ENCODE peak calls at places on chromosomes 16 and 17, in seven cellular contexts. A is HepG2, C is tibial nerve, H is sigmoid colon, W is stomach, E is transverse colon, Y is H1. L is an unnamed sample.

GRCh38 chr17:31488982-31489294 is 97.5 kb downstream of the RAB11FIP4 start:
- DNase-seq in E (no peak), Y (no peak), C (no peak), W (peak; percentile 43), H (no peak), A (no peak), L (no peak)

GRCh38 chr16:48353565-48354163 is 31.5 kb downstream of the SIAH1 start:
- DNase-seq in E (peak; percentile 66), Y (peak; percentile 51), C (no peak), A (peak; percentile 78), W (peak; percentile 63), H (peak; percentile 79), L (peak; percentile 48)

GRCh38 chr17:51120357-51120738 is 320 bp downstream of the SPAG9 start:
- DNase-seq in Y (no peak), E (peak; percentile 60), C (no peak), H (peak; percentile 81), A (no peak), W (peak; percentile 59), L (no peak)

GRCh38 chr17:3893003-3893719 is at the start of gene CAMKK1:
- DNase-seq in C (peak; percentile 70), H (peak; percentile 95), E (peak; percentile 94), A (peak; percentile 77), Y (peak; percentile 44), W (peak; percentile 91), L (peak; percentile 88)

GRCh38 chr16:89268987-89269735 is 51.7 kb downstream of the ZNF778 start:
- DNase-seq in Y (no peak), C (no peak), H (no peak), W (no peak), A (no peak), E (no peak), L (peak; percentile 77)

GRCh38 chr17:77772461-77772897 is 186.0 kb upstream of the TNRC6C start:
- DNase-seq in C (peak; percentile 29), E (peak; percentile 69), A (peak; percentile 56), W (peak; percentile 64), H (no peak), Y (peak; percentile 38), L (no peak)

GRCh38 chr17:34386925-34387550 is 24.0 kb upstream of the CCL1 start:
- DNase-seq in A (no peak), E (no peak), C (no peak), Y (no peak), W (no peak), H (no peak), L (no peak)

GRCh38 chr16:69201787-69202186 is 14.8 kb downstream of the SNTB2 start:
- DNase-seq in A (no peak), E (no peak), H (no peak), Y (no peak), W (no peak), C (no peak), L (no peak)

GRCh38 chr17:57548421-57549385 is 196.4 kb downstream of the CCDC182 start:
- DNase-seq in Y (no peak), W (no peak), H (no peak), A (peak; percentile 81), C (no peak), E (no peak), L (peak; percentile 61)

GRCh38 chr17:30290696-30291570 is 811 bp downstream of the BLMH start:
- DNase-seq in A (peak; percentile 35), E (peak; percentile 58), H (peak; percentile 68), W (peak; percentile 50), C (no peak), Y (no peak), L (peak; percentile 18)

GRCh38 chr17:35630530-35631148 is 43.5 kb downstream of the AP2B1 start:
- DNase-seq in H (no peak), A (no peak), Y (no peak), E (no peak), C (no peak), W (no peak), L (no peak)

GRCh38 chr16:88926374-88926990 is 50.5 kb downstream of the CBFA2T3 start:
- DNase-seq in Y (no peak), E (no peak), W (no peak), C (no peak), A (peak; percentile 28), H (no peak), L (no peak)

GRCh38 chr16:49924078-49924477 is 68.2 kb upstream of the ZNF423 start:
- DNase-seq in A (no peak), W (no peak), C (no peak), Y (no peak), E (no peak), H (peak; percentile 47), L (no peak)

GRCh38 chr16:18945233-18945632 is 19.0 kb upstream of the SMG1 start:
- DNase-seq in Y (no peak), H (no peak), C (no peak), W (no peak), E (no peak), A (no peak), L (no peak)

GRCh38 chr16:83704656-83705055 is 103.1 kb upstream of the HSBP1 start:
- DNase-seq in Y (no peak), A (no peak), E (no peak), H (no peak), W (no peak), C (no peak), L (no peak)

GRCh38 chr16:89256651-89257254 is 39.2 kb downstream of the ZNF778 start:
- DNase-seq in A (no peak), C (no peak), H (peak; percentile 75), Y (no peak), E (peak; percentile 75), W (peak; percentile 73), L (peak; percentile 52)

GRCh38 chr16:49496656-49497055 is 123.1 kb downstream of the C16orf78 start:
- DNase-seq in Y (no peak), H (no peak), W (no peak), C (no peak), E (no peak), A (no peak), L (no peak)

GRCh38 chr16:12257926-12258561 is 281.5 kb downstream of the SNX29 start:
- DNase-seq in H (no peak), W (no peak), C (no peak), Y (no peak), E (peak; percentile 77), A (peak; percentile 95), L (no peak)

GRCh38 chr17:5705081-5705875 is 121.0 kb upstream of the NLRP1 start:
- DNase-seq in H (no peak), W (no peak), A (no peak), E (no peak), Y (no peak), C (no peak), L (no peak)

GRCh38 chr17:36933174-36934143 is 3.8 kb upstream of the LHX1 start:
- DNase-seq in W (no peak), A (no peak), Y (no peak), E (no peak), H (no peak), C (no peak), L (no peak)

GRCh38 chr17:36930501-36930900 is 6.8 kb upstream of the LHX1 start:
- DNase-seq in C (no peak), A (no peak), Y (no peak), W (no peak), E (no peak), H (no peak), L (no peak)

GRCh38 chr17:36932383-36933173 is 4.7 kb upstream of the LHX1 start:
- DNase-seq in C (no peak), W (no peak), H (no peak), E (no peak), Y (no peak), A (no peak), L (no peak)

GRCh38 chr17:36931697-36932382 is 5.4 kb upstream of the LHX1 start:
- DNase-seq in C (no peak), E (no peak), W (no peak), H (no peak), A (no peak), Y (no peak), L (no peak)

DNA sequence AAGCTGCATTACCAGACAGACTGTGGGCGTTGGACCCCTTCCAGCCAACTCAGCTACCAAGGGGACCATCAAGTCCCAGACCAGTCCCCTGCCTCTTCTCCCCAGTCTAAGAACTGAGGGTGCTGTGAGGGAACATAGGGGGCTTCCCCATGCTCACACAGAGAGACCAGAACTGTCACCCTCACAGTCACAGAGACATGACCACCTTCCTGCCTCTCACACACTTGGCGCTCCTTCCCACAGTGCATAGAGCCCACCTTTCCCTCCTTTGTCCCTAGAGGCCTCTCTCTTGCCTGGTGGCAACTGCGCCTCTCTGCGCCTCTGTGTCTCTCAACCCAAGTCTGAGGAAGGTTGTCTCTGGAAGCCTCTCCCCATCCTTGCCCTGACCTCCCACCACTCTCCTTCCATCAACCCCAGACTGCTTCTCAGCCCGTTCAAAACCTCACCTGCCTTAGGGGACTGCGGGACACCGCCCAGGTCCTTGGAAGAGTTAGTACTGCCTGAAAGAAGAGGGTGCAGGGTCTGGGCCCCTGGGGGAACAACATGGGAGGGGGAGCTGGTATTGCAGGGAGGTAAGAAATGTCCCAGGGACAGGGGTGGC is 6.1 kb upstream of the LHX1 start:
- DNase-seq in W (no peak), E (no peak), H (no peak), Y (no peak), C (no peak), A (no peak), L (no peak)
- H3K27me3 ChIP-seq in W (peaks cover 59% of the 10 kb centered on the region), E (peaks cover 100% of the 10 kb centered on the region), H (peaks cover 97% of the 10 kb centered on the region), Y (peaks cover 72% of the 10 kb centered on the region), C (peaks cover 5% of the 10 kb centered on the region), A (peaks cover 30% of the 10 kb centered on the region), L (peaks cover 5% of the 10 kb centered on the region)

GRCh38 chr16:17403859-17404545 is 66.8 kb downstream of the XYLT1 start:
- DNase-seq in E (no peak), C (no peak), H (no peak), Y (no peak), A (no peak), W (no peak), L (no peak)
- TF ChIP-seq EP300 in E (no peak), C (no peak), H (no peak), Y (no peak), A (no peak), W (no peak), L (no peak)

DNA sequence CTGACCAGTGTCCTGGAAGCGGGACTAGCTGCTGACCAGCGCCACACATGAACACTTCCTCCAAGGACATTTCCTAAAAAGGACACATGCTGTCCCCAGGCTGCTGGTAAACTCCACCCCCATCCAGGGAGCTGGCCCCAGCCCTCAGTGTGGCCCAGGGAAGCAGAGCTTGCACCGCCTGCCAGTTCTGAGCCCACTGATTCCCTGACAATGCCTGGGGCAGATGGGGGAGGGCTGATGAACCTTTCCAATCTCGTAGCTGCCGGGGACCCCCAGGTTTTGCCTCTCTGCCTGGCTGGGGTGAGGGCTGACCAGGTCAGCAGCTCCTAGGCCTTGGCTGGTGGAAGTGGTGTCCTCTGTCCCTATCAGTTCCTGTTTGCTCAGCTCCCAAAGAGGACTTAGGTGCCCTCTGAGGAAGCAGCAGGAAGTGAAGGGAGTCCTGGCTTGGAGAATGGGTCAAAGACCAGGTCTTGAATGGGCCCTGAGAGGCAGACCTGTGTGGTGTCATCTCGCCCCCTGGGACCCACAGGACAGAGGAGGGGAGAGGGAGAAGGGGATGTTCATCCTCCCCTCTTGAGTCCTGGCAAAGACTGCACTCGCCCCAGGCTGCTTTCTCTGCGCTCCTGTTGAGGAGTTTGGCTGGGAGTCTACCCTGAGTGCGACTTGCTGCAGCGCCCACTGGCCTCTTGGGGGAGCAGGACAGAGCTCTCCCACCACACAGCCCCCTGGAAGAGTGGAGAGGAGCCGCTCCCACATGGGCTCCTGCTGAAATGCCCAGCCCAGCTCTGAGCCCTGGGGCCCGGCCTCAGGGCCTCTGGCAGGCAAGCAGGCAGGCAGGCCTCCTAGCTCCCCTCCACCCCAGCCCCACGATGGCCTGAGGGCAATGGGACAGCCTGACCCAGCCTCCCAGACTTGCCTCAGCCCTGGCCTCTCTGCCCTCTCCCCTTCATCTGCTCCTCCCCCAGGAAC is 16.8 kb downstream of the PDK2 start:
- DNase-seq in W (peak; percentile 46), A (peak; percentile 84), Y (no peak), C (no peak), E (no peak), H (no peak), L (peak; percentile 44)
- H3K27ac ChIP-seq in W (peak overlapping the region; percentile 34), A (peak overlapping the region; percentile 46), Y (peak overlapping the region; percentile 5), C (peak overlapping the region; percentile 80), E (peak overlapping the region; percentile 70), H (peak overlapping the region; percentile 74), L (no peak overlapping the region)

GRCh38 chr16:22901563-22901962 is 87.6 kb downstream of the HS3ST2 start:
- DNase-seq in H (no peak), C (no peak), E (no peak), A (no peak), W (no peak), Y (no peak), L (no peak)
- H3K27me3 ChIP-seq in H (peaks cover 18% of the 10 kb centered on the region), C (no peaks in the 10 kb centered on the region), E (peaks cover 33% of the 10 kb centered on the region), A (peaks cover 2% of the 10 kb centered on the region), W (no peaks in the 10 kb centered on the region), Y (no peaks in the 10 kb centered on the region), L (no peaks in the 10 kb centered on the region)

L was measured in ovary.